ENCODE peak calls at places on chromosome 7, in four cellular contexts. One of them, this sample, is unnamed.
A peak's percentile ranks its signal among the peaks of the same experiment; 100 is the strongest.

GRCh38 chr7:109842386-109842785 is 1248.5 kb upstream of the LRRN3 start:
- DNase-seq in IMR-90: no peak
- DNase-seq in H1: no peak
- DNase-seq in neuronal stem cell: no peak
- DNase-seq in this sample: no peak

GRCh38 chr7:63072806-63073205 is 925.8 kb upstream of the ZNF722 start:
- DNase-seq in neuronal stem cell: no peak
- DNase-seq in H1: no peak
- DNase-seq in IMR-90: no peak
- DNase-seq in this sample: no peak

GRCh38 chr7:138890782-138891445 is 90.3 kb downstream of the KIAA1549 start:
- DNase-seq in neuronal stem cell: no peak
- DNase-seq in IMR-90: peak; percentile 22
- DNase-seq in H1: no peak
- DNase-seq in this sample: no peak

GRCh38 chr7:3791327-3791726 is 490.3 kb downstream of the SDK1 start:
- DNase-seq in H1: no peak
- DNase-seq in IMR-90: no peak
- DNase-seq in neuronal stem cell: no peak
- DNase-seq in this sample: no peak

GRCh38 chr7:44215531-44215930 is 14.8 kb downstream of the YKT6 start:
- DNase-seq in neuronal stem cell: no peak
- DNase-seq in H1: no peak
- DNase-seq in IMR-90: no peak
- DNase-seq in this sample: no peak

GRCh38 chr7:33597181-33597580 is 308.2 kb upstream of the BMPER start:
- DNase-seq in H1: no peak
- DNase-seq in IMR-90: no peak
- DNase-seq in neuronal stem cell: no peak
- DNase-seq in this sample: no peak

GRCh38 chr7:31883761-31884164 is 186.4 kb downstream of the PDE1C start:
- DNase-seq in IMR-90: peak; percentile 64
- DNase-seq in neuronal stem cell: no peak
- DNase-seq in H1: no peak
- DNase-seq in this sample: no peak

GRCh38 chr7:156402255-156402654 is 238.3 kb upstream of the RNF32 start:
- DNase-seq in H1: no peak
- DNase-seq in neuronal stem cell: no peak
- DNase-seq in IMR-90: no peak
- DNase-seq in this sample: no peak

GRCh38 chr7:81767883-81768282 is 2.0 kb downstream of the HGF start:
- DNase-seq in neuronal stem cell: no peak
- DNase-seq in IMR-90: peak; percentile 50
- DNase-seq in H1: no peak
- DNase-seq in this sample: no peak

GRCh38 chr7:71019703-71020102 is 112.2 kb upstream of the GALNT17 start:
- DNase-seq in H1: no peak
- DNase-seq in neuronal stem cell: no peak
- DNase-seq in IMR-90: no peak
- DNase-seq in this sample: no peak

GRCh38 chr7:56538541-56539429 is 422.6 kb upstream of the NUPR2 start:
- DNase-seq in neuronal stem cell: no peak
- DNase-seq in H1: no peak
- DNase-seq in IMR-90: no peak
- DNase-seq in this sample: no peak

GRCh38 chr7:99131290-99131689 is 12.6 kb downstream of the SMURF1 start:
- DNase-seq in H1: no peak
- DNase-seq in neuronal stem cell: no peak
- DNase-seq in IMR-90: no peak
- DNase-seq in this sample: no peak

GRCh38 chr7:130196476-130196875 is 8.7 kb downstream of the TMEM209 start:
- DNase-seq in IMR-90: no peak
- DNase-seq in H1: no peak
- DNase-seq in neuronal stem cell: no peak
- DNase-seq in this sample: no peak

GRCh38 chr7:151537818-151538561 is 18.3 kb upstream of the RHEB start:
- DNase-seq in H1: no peak
- DNase-seq in IMR-90: peak; percentile 18
- DNase-seq in neuronal stem cell: no peak
- DNase-seq in this sample: no peak

GRCh38 chr7:128207609-128208008 is 33.5 kb upstream of the LEP start:
- DNase-seq in neuronal stem cell: no peak
- DNase-seq in IMR-90: no peak
- DNase-seq in H1: no peak
- DNase-seq in this sample: no peak

GRCh38 chr7:129612112-129613015 is 844 bp downstream of the NRF1 start:
- DNase-seq in neuronal stem cell: peak; percentile 30
- DNase-seq in H1: no peak
- DNase-seq in IMR-90: peak; percentile 53
- DNase-seq in this sample: peak; percentile 47

GRCh38 chr7:27948856-27949255 is 208.9 kb downstream of the TAX1BP1 start:
- DNase-seq in neuronal stem cell: no peak
- DNase-seq in H1: no peak
- DNase-seq in IMR-90: no peak
- DNase-seq in this sample: no peak

GRCh38 chr7:131747625-131748024 is 191.2 kb upstream of the PODXL start:
- DNase-seq in IMR-90: no peak
- DNase-seq in neuronal stem cell: no peak
- DNase-seq in H1: no peak
- DNase-seq in this sample: peak; percentile 55

GRCh38 chr7:100563809-100564400 is 9.8 kb downstream of the SAP25 start:
- DNase-seq in H1: peak; percentile 65
- DNase-seq in IMR-90: peak; percentile 63
- DNase-seq in neuronal stem cell: peak; percentile 74
- DNase-seq in this sample: peak; percentile 81

GRCh38 chr7:132239422-132239994 is 336.8 kb downstream of the PLXNA4 start:
- DNase-seq in H1: no peak
- DNase-seq in IMR-90: no peak
- DNase-seq in neuronal stem cell: no peak
- DNase-seq in this sample: no peak

GRCh38 chr7:30903146-30903545 is 8.5 kb upstream of the AQP1 start:
- DNase-seq in IMR-90: no peak
- DNase-seq in H1: no peak
- DNase-seq in neuronal stem cell: no peak
- DNase-seq in this sample: no peak

GRCh38 chr7:159107052-159107892 is 37.4 kb downstream of the VIPR2 start:
- DNase-seq in H1: no peak
- DNase-seq in IMR-90: no peak
- DNase-seq in neuronal stem cell: no peak
- DNase-seq in this sample: no peak

GRCh38 chr7:121000091-121000983 is 11.8 kb downstream of the CPED1 start:
- DNase-seq in IMR-90: peak; percentile 73
- DNase-seq in neuronal stem cell: no peak
- DNase-seq in H1: no peak
- DNase-seq in this sample: no peak

GRCh38 chr7:2515424-2516193 is 4.0 kb upstream of the LFNG start:
- DNase-seq in H1: no peak
- DNase-seq in neuronal stem cell: no peak
- DNase-seq in IMR-90: no peak
- DNase-seq in this sample: no peak

GRCh38 chr7:69199048-69199447 is 399.2 kb upstream of the AUTS2 start:
- DNase-seq in neuronal stem cell: no peak
- DNase-seq in H1: no peak
- DNase-seq in IMR-90: no peak
- DNase-seq in this sample: no peak

GRCh38 chr7:70574970-70575799 is 556.8 kb upstream of the GALNT17 start:
- DNase-seq in H1: no peak
- DNase-seq in IMR-90: no peak
- DNase-seq in neuronal stem cell: peak; percentile 53
- DNase-seq in this sample: peak; percentile 88

GRCh38 chr7:33831389-33832118 is 73.8 kb upstream of the BMPER start:
- DNase-seq in H1: no peak
- DNase-seq in IMR-90: no peak
- DNase-seq in neuronal stem cell: no peak
- DNase-seq in this sample: no peak

GRCh38 chr7:156764016-156764669 is 123.6 kb downstream of the RNF32 start:
- DNase-seq in H1: no peak
- DNase-seq in neuronal stem cell: no peak
- DNase-seq in IMR-90: peak; percentile 78
- DNase-seq in this sample: peak; percentile 63

GRCh38 chr7:43758029-43758860 is at the start of gene BLVRA:
- DNase-seq in neuronal stem cell: peak; percentile 61
- DNase-seq in IMR-90: peak; percentile 18
- DNase-seq in H1: no peak
- DNase-seq in this sample: no peak

GRCh38 chr7:68619476-68619875 is 978.8 kb upstream of the AUTS2 start:
- DNase-seq in neuronal stem cell: no peak
- DNase-seq in H1: no peak
- DNase-seq in IMR-90: no peak
- DNase-seq in this sample: no peak

GRCh38 chr7:2032876-2033407 is 199.8 kb downstream of the MAD1L1 start:
- DNase-seq in IMR-90: no peak
- DNase-seq in neuronal stem cell: no peak
- DNase-seq in H1: no peak
- DNase-seq in this sample: no peak

GRCh38 chr7:602341-603141 is 82.9 kb upstream of the PDGFA start:
- DNase-seq in IMR-90: no peak
- DNase-seq in neuronal stem cell: no peak
- DNase-seq in H1: no peak
- DNase-seq in this sample: no peak

GRCh38 chr7:156988605-156989185 is 21.8 kb downstream of the MNX1 start:
- DNase-seq in neuronal stem cell: no peak
- DNase-seq in IMR-90: no peak
- DNase-seq in H1: no peak
- DNase-seq in this sample: no peak

GRCh38 chr7:23211542-23211941 is 29.7 kb downstream of the NUP42 start:
- DNase-seq in neuronal stem cell: no peak
- DNase-seq in IMR-90: no peak
- DNase-seq in H1: no peak
- DNase-seq in this sample: peak; percentile 60

GRCh38 chr7:123492485-123492884 is 41.9 kb downstream of the IQUB start:
- DNase-seq in IMR-90: no peak
- DNase-seq in H1: no peak
- DNase-seq in neuronal stem cell: no peak
- DNase-seq in this sample: peak; percentile 41

GRCh38 chr7:64312826-64313225 is 935 bp upstream of the ZNF736 start:
- DNase-seq in H1: no peak
- DNase-seq in IMR-90: no peak
- DNase-seq in neuronal stem cell: no peak
- DNase-seq in this sample: no peak
- H3K4me3 ChIP-seq in H1: no peak overlapping the region
- H3K4me3 ChIP-seq in IMR-90: no peak overlapping the region
- H3K4me3 ChIP-seq in neuronal stem cell: peak overlapping the region; percentile 66
- H3K4me3 ChIP-seq in this sample: no peak overlapping the region

GRCh38 chr7:17558558-17559332 is 260.3 kb downstream of the AHR start:
- DNase-seq in H1: no peak
- DNase-seq in IMR-90: peak; percentile 30
- DNase-seq in neuronal stem cell: no peak
- DNase-seq in this sample: no peak
- H3K27ac ChIP-seq in H1: no peak overlapping the region
- H3K27ac ChIP-seq in IMR-90: peak overlapping the region; percentile 20
- H3K27ac ChIP-seq in neuronal stem cell: no peak overlapping the region
- H3K27ac ChIP-seq in this sample: no peak overlapping the region

DNA sequence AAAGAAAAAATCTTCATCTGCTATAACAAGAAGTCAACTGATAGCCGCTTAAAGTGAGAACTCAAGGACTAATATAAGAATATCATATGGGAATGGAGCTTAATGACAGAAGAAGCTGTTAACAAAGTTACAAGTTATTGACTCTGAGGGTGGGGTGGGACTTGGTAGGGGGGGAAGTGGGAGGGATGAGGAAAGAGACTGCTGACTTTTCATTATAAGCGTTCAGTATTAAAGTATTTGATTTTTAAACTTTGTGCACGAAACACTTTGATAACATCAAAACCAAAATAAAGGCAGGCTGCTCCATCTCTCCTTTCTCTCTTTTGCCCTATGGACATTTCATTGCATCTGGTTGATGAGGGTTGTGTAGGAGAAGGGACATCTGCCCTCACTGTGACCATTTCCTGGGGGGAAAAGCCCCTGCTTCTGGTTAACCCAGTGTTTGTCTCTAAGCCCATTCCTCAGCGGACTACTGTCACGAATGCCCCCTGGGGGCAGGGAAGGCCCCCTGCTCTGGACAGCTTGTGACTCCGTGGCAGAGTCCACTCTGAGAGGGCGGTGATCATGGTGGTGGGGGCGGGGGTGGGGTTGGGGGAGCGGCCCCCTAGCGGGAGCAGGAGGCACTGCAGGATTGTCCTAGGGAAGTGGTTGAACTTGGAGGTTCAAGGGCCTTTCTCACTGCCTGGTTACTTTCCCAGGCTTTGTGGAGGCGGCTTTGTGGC is 17.4 kb downstream of the SLC13A4 start:
- DNase-seq in neuronal stem cell: no peak
- DNase-seq in H1: no peak
- DNase-seq in IMR-90: no peak
- DNase-seq in this sample: peak; percentile 48
- H4K8ac ChIP-seq in neuronal stem cell: no peak overlapping the region
- H4K8ac ChIP-seq in H1: no peak overlapping the region
- H4K8ac ChIP-seq in IMR-90: no peak overlapping the region
- H4K8ac ChIP-seq in this sample: no peak overlapping the region

GRCh38 chr7:154744861-154745258 is 258.1 kb downstream of the PAXIP1 start:
- DNase-seq in H1: no peak
- DNase-seq in neuronal stem cell: no peak
- DNase-seq in IMR-90: no peak
- DNase-seq in this sample: peak; percentile 7

GRCh38 chr7:154736389-154736788 is 266.5 kb downstream of the PAXIP1 start:
- DNase-seq in H1: no peak
- DNase-seq in neuronal stem cell: no peak
- DNase-seq in IMR-90: no peak
- DNase-seq in this sample: no peak

GRCh38 chr7:154744226-154744860 is 258.6 kb downstream of the PAXIP1 start:
- DNase-seq in H1: peak; percentile 23
- DNase-seq in neuronal stem cell: peak; percentile 68
- DNase-seq in IMR-90: no peak
- DNase-seq in this sample: peak; percentile 90

GRCh38 chr7:154743211-154743610 is 259.7 kb downstream of the PAXIP1 start:
- DNase-seq in H1: no peak
- DNase-seq in neuronal stem cell: peak; percentile 60
- DNase-seq in IMR-90: no peak
- DNase-seq in this sample: no peak

GRCh38 chr7:154741131-154741530 is 261.8 kb downstream of the PAXIP1 start:
- DNase-seq in IMR-90: no peak
- DNase-seq in H1: no peak
- DNase-seq in neuronal stem cell: no peak
- DNase-seq in this sample: no peak
- H3K4me3 ChIP-seq in IMR-90: no peak overlapping the region
- H3K4me3 ChIP-seq in H1: no peak overlapping the region
- H3K4me3 ChIP-seq in neuronal stem cell: no peak overlapping the region
- H3K4me3 ChIP-seq in this sample: no peak overlapping the region

This sample was measured in mesendoderm.